ENCODE peak calls at places on chromosomes 12 and 14, in nine cellular contexts. One of them, this sample, is unnamed.

GRCh38 chr14:101114726-101115481 is 211.4 kb upstream of the RTL1 start:
- DNase-seq in left colon: no peak
- DNase-seq in stimulated activated CD4-positive, alpha-beta T cell treated with anti-CD3 and anti-CD28 coated beads, Interleukin-2, amount 100 ng/mL, for 4 hours: no peak
- DNase-seq in A673: no peak
- DNase-seq in AG09309: no peak
- DNase-seq in AG20443: no peak
- DNase-seq in neural progenitor cell: no peak
- DNase-seq in EH: no peak
- DNase-seq in occipital lobe: no peak
- DNase-seq in this sample: no peak

GRCh38 chr12:130456375-130457199 is 118.9 kb downstream of the PIWIL1 start:
- DNase-seq in left colon: no peak
- DNase-seq in stimulated activated CD4-positive, alpha-beta T cell treated with anti-CD3 and anti-CD28 coated beads, Interleukin-2, amount 100 ng/mL, for 4 hours: no peak
- DNase-seq in A673: no peak
- DNase-seq in AG09309: no peak
- DNase-seq in AG20443: no peak
- DNase-seq in neural progenitor cell: no peak
- DNase-seq in EH: no peak
- DNase-seq in occipital lobe: peak; percentile 72
- DNase-seq in this sample: no peak

GRCh38 chr14:68961781-68962584 is 17.1 kb downstream of the ACTN1 start:
- DNase-seq in left colon: peak; percentile 36
- DNase-seq in stimulated activated CD4-positive, alpha-beta T cell treated with anti-CD3 and anti-CD28 coated beads, Interleukin-2, amount 100 ng/mL, for 4 hours: no peak
- DNase-seq in A673: no peak
- DNase-seq in AG09309: no peak
- DNase-seq in AG20443: no peak
- DNase-seq in neural progenitor cell: peak; percentile 68
- DNase-seq in EH: peak; percentile 66
- DNase-seq in occipital lobe: peak; percentile 69
- DNase-seq in this sample: no peak

GRCh38 chr14:75236897-75237296 is 41.7 kb upstream of the FOS start:
- DNase-seq in left colon: no peak
- DNase-seq in stimulated activated CD4-positive, alpha-beta T cell treated with anti-CD3 and anti-CD28 coated beads, Interleukin-2, amount 100 ng/mL, for 4 hours: no peak
- DNase-seq in A673: no peak
- DNase-seq in AG09309: no peak
- DNase-seq in AG20443: no peak
- DNase-seq in neural progenitor cell: no peak
- DNase-seq in EH: no peak
- DNase-seq in occipital lobe: no peak
- DNase-seq in this sample: no peak

GRCh38 chr12:89999699-90000505 is 291.3 kb upstream of the ATP2B1 start:
- DNase-seq in left colon: no peak
- DNase-seq in stimulated activated CD4-positive, alpha-beta T cell treated with anti-CD3 and anti-CD28 coated beads, Interleukin-2, amount 100 ng/mL, for 4 hours: no peak
- DNase-seq in A673: peak; percentile 76
- DNase-seq in AG09309: peak; percentile 77
- DNase-seq in AG20443: peak; percentile 46
- DNase-seq in neural progenitor cell: no peak
- DNase-seq in EH: peak; percentile 93
- DNase-seq in occipital lobe: no peak
- DNase-seq in this sample: peak; percentile 84

GRCh38 chr12:77122236-77122635 is 56.9 kb upstream of the E2F7 start:
- DNase-seq in left colon: no peak
- DNase-seq in stimulated activated CD4-positive, alpha-beta T cell treated with anti-CD3 and anti-CD28 coated beads, Interleukin-2, amount 100 ng/mL, for 4 hours: no peak
- DNase-seq in A673: peak; percentile 30
- DNase-seq in AG09309: peak; percentile 93
- DNase-seq in AG20443: peak; percentile 72
- DNase-seq in neural progenitor cell: no peak
- DNase-seq in EH: peak; percentile 96
- DNase-seq in occipital lobe: no peak
- DNase-seq in this sample: peak; percentile 95

GRCh38 chr14:47150267-47150666 is 498.7 kb upstream of the RPL10L start:
- DNase-seq in left colon: no peak
- DNase-seq in stimulated activated CD4-positive, alpha-beta T cell treated with anti-CD3 and anti-CD28 coated beads, Interleukin-2, amount 100 ng/mL, for 4 hours: no peak
- DNase-seq in A673: no peak
- DNase-seq in AG09309: no peak
- DNase-seq in AG20443: no peak
- DNase-seq in neural progenitor cell: no peak
- DNase-seq in EH: no peak
- DNase-seq in occipital lobe: no peak
- DNase-seq in this sample: no peak

GRCh38 chr14:51298895-51299294 is 58.8 kb downstream of the TMX1 start:
- DNase-seq in left colon: no peak
- DNase-seq in stimulated activated CD4-positive, alpha-beta T cell treated with anti-CD3 and anti-CD28 coated beads, Interleukin-2, amount 100 ng/mL, for 4 hours: peak; percentile 3
- DNase-seq in A673: no peak
- DNase-seq in AG09309: no peak
- DNase-seq in AG20443: no peak
- DNase-seq in neural progenitor cell: no peak
- DNase-seq in EH: peak; percentile 52
- DNase-seq in occipital lobe: no peak
- DNase-seq in this sample: no peak

GRCh38 chr12:115964214-115964613 is 313.3 kb downstream of the MED13L start:
- DNase-seq in left colon: no peak
- DNase-seq in stimulated activated CD4-positive, alpha-beta T cell treated with anti-CD3 and anti-CD28 coated beads, Interleukin-2, amount 100 ng/mL, for 4 hours: no peak
- DNase-seq in A673: no peak
- DNase-seq in AG09309: no peak
- DNase-seq in AG20443: no peak
- DNase-seq in neural progenitor cell: no peak
- DNase-seq in EH: no peak
- DNase-seq in occipital lobe: no peak
- DNase-seq in this sample: no peak

GRCh38 chr12:45794422-45794821 is 64.9 kb downstream of the ARID2 start:
- DNase-seq in left colon: no peak
- DNase-seq in stimulated activated CD4-positive, alpha-beta T cell treated with anti-CD3 and anti-CD28 coated beads, Interleukin-2, amount 100 ng/mL, for 4 hours: no peak
- DNase-seq in A673: no peak
- DNase-seq in AG09309: no peak
- DNase-seq in AG20443: no peak
- DNase-seq in neural progenitor cell: peak; percentile 16
- DNase-seq in EH: no peak
- DNase-seq in occipital lobe: no peak
- DNase-seq in this sample: no peak

GRCh38 chr12:92871121-92871520 is 58.0 kb downstream of the EEA1 start:
- DNase-seq in left colon: no peak
- DNase-seq in stimulated activated CD4-positive, alpha-beta T cell treated with anti-CD3 and anti-CD28 coated beads, Interleukin-2, amount 100 ng/mL, for 4 hours: no peak
- DNase-seq in A673: peak; percentile 16
- DNase-seq in AG09309: peak; percentile 5
- DNase-seq in AG20443: peak; percentile 37
- DNase-seq in neural progenitor cell: no peak
- DNase-seq in EH: peak; percentile 2
- DNase-seq in occipital lobe: no peak
- DNase-seq in this sample: peak; percentile 19

GRCh38 chr14:99423434-99423833 is 57.2 kb downstream of the SETD3 start:
- DNase-seq in left colon: no peak
- DNase-seq in stimulated activated CD4-positive, alpha-beta T cell treated with anti-CD3 and anti-CD28 coated beads, Interleukin-2, amount 100 ng/mL, for 4 hours: no peak
- DNase-seq in A673: no peak
- DNase-seq in AG09309: no peak
- DNase-seq in AG20443: no peak
- DNase-seq in neural progenitor cell: no peak
- DNase-seq in EH: no peak
- DNase-seq in occipital lobe: no peak
- DNase-seq in this sample: no peak

GRCh38 chr12:29752121-29752520 is 31.6 kb downstream of the TMTC1 start:
- DNase-seq in left colon: no peak
- DNase-seq in stimulated activated CD4-positive, alpha-beta T cell treated with anti-CD3 and anti-CD28 coated beads, Interleukin-2, amount 100 ng/mL, for 4 hours: no peak
- DNase-seq in A673: no peak
- DNase-seq in AG09309: no peak
- DNase-seq in AG20443: no peak
- DNase-seq in neural progenitor cell: no peak
- DNase-seq in EH: no peak
- DNase-seq in occipital lobe: no peak
- DNase-seq in this sample: no peak

GRCh38 chr12:4910502-4911315 is 1.0 kb downstream of the KCNA1 start:
- DNase-seq in left colon: no peak
- DNase-seq in stimulated activated CD4-positive, alpha-beta T cell treated with anti-CD3 and anti-CD28 coated beads, Interleukin-2, amount 100 ng/mL, for 4 hours: no peak
- DNase-seq in A673: no peak
- DNase-seq in AG09309: no peak
- DNase-seq in AG20443: peak; percentile 43
- DNase-seq in neural progenitor cell: peak; percentile 20
- DNase-seq in EH: peak; percentile 8
- DNase-seq in occipital lobe: no peak
- DNase-seq in this sample: peak; percentile 5

GRCh38 chr14:26905219-26905618 is 307.4 kb upstream of the NOVA1 start:
- DNase-seq in left colon: no peak
- DNase-seq in stimulated activated CD4-positive, alpha-beta T cell treated with anti-CD3 and anti-CD28 coated beads, Interleukin-2, amount 100 ng/mL, for 4 hours: no peak
- DNase-seq in A673: no peak
- DNase-seq in AG09309: no peak
- DNase-seq in AG20443: no peak
- DNase-seq in neural progenitor cell: no peak
- DNase-seq in EH: no peak
- DNase-seq in occipital lobe: no peak
- DNase-seq in this sample: no peak

GRCh38 chr12:116691636-116692035 is 46.2 kb downstream of the SPRING1 start:
- DNase-seq in left colon: no peak
- DNase-seq in stimulated activated CD4-positive, alpha-beta T cell treated with anti-CD3 and anti-CD28 coated beads, Interleukin-2, amount 100 ng/mL, for 4 hours: no peak
- DNase-seq in A673: no peak
- DNase-seq in AG09309: no peak
- DNase-seq in AG20443: no peak
- DNase-seq in neural progenitor cell: no peak
- DNase-seq in EH: no peak
- DNase-seq in occipital lobe: no peak
- DNase-seq in this sample: no peak

GRCh38 chr12:130933269-130933995 is 20.3 kb upstream of the ADGRD1 start:
- DNase-seq in left colon: no peak
- DNase-seq in stimulated activated CD4-positive, alpha-beta T cell treated with anti-CD3 and anti-CD28 coated beads, Interleukin-2, amount 100 ng/mL, for 4 hours: no peak
- DNase-seq in A673: peak; percentile 50
- DNase-seq in AG09309: no peak
- DNase-seq in AG20443: peak; percentile 36
- DNase-seq in neural progenitor cell: no peak
- DNase-seq in EH: no peak
- DNase-seq in occipital lobe: no peak
- DNase-seq in this sample: peak; percentile 66

GRCh38 chr14:84477996-84478395 is 1051.9 kb upstream of the FLRT2 start:
- DNase-seq in left colon: no peak
- DNase-seq in stimulated activated CD4-positive, alpha-beta T cell treated with anti-CD3 and anti-CD28 coated beads, Interleukin-2, amount 100 ng/mL, for 4 hours: no peak
- DNase-seq in A673: no peak
- DNase-seq in AG09309: no peak
- DNase-seq in AG20443: no peak
- DNase-seq in neural progenitor cell: no peak
- DNase-seq in EH: no peak
- DNase-seq in occipital lobe: no peak
- DNase-seq in this sample: no peak

GRCh38 chr12:108316153-108316892 is 22.8 kb downstream of the CMKLR1 start:
- DNase-seq in left colon: no peak
- DNase-seq in stimulated activated CD4-positive, alpha-beta T cell treated with anti-CD3 and anti-CD28 coated beads, Interleukin-2, amount 100 ng/mL, for 4 hours: no peak
- DNase-seq in A673: no peak
- DNase-seq in AG09309: no peak
- DNase-seq in AG20443: no peak
- DNase-seq in neural progenitor cell: peak; percentile 38
- DNase-seq in EH: no peak
- DNase-seq in occipital lobe: no peak
- DNase-seq in this sample: no peak

GRCh38 chr12:55908726-55909512 is 18.8 kb downstream of the PYM1 start:
- DNase-seq in left colon: no peak
- DNase-seq in stimulated activated CD4-positive, alpha-beta T cell treated with anti-CD3 and anti-CD28 coated beads, Interleukin-2, amount 100 ng/mL, for 4 hours: no peak
- DNase-seq in A673: no peak
- DNase-seq in AG09309: no peak
- DNase-seq in AG20443: peak; percentile 50
- DNase-seq in neural progenitor cell: peak; percentile 15
- DNase-seq in EH: peak; percentile 60
- DNase-seq in occipital lobe: no peak
- DNase-seq in this sample: peak; percentile 61

GRCh38 chr14:91405241-91405721 is 12.3 kb downstream of the CCDC88C start:
- DNase-seq in left colon: no peak
- DNase-seq in stimulated activated CD4-positive, alpha-beta T cell treated with anti-CD3 and anti-CD28 coated beads, Interleukin-2, amount 100 ng/mL, for 4 hours: peak; percentile 62
- DNase-seq in A673: no peak
- DNase-seq in AG09309: no peak
- DNase-seq in AG20443: no peak
- DNase-seq in neural progenitor cell: no peak
- DNase-seq in EH: no peak
- DNase-seq in occipital lobe: no peak
- DNase-seq in this sample: no peak

GRCh38 chr14:58298477-58298879 is at the start of gene ARID4A:
- DNase-seq in left colon: peak; percentile 97
- DNase-seq in stimulated activated CD4-positive, alpha-beta T cell treated with anti-CD3 and anti-CD28 coated beads, Interleukin-2, amount 100 ng/mL, for 4 hours: no peak
- DNase-seq in A673: no peak
- DNase-seq in AG09309: no peak
- DNase-seq in AG20443: no peak
- DNase-seq in neural progenitor cell: no peak
- DNase-seq in EH: no peak
- DNase-seq in occipital lobe: no peak
- DNase-seq in this sample: peak; percentile 15

GRCh38 chr14:96934961-96935360 is 137.8 kb downstream of the VRK1 start:
- DNase-seq in left colon: no peak
- DNase-seq in stimulated activated CD4-positive, alpha-beta T cell treated with anti-CD3 and anti-CD28 coated beads, Interleukin-2, amount 100 ng/mL, for 4 hours: no peak
- DNase-seq in A673: no peak
- DNase-seq in AG09309: no peak
- DNase-seq in AG20443: no peak
- DNase-seq in neural progenitor cell: no peak
- DNase-seq in EH: no peak
- DNase-seq in occipital lobe: no peak
- DNase-seq in this sample: no peak

GRCh38 chr12:84408936-84409335 is 503.7 kb downstream of the SLC6A15 start:
- DNase-seq in left colon: no peak
- DNase-seq in stimulated activated CD4-positive, alpha-beta T cell treated with anti-CD3 and anti-CD28 coated beads, Interleukin-2, amount 100 ng/mL, for 4 hours: no peak
- DNase-seq in A673: peak; percentile 2
- DNase-seq in AG09309: no peak
- DNase-seq in AG20443: no peak
- DNase-seq in neural progenitor cell: no peak
- DNase-seq in EH: peak; percentile 26
- DNase-seq in occipital lobe: no peak
- DNase-seq in this sample: peak; percentile 11

GRCh38 chr14:103688906-103689902 is 26.0 kb downstream of the XRCC3 start:
- DNase-seq in left colon: no peak
- DNase-seq in stimulated activated CD4-positive, alpha-beta T cell treated with anti-CD3 and anti-CD28 coated beads, Interleukin-2, amount 100 ng/mL, for 4 hours: no peak
- DNase-seq in A673: no peak
- DNase-seq in AG09309: no peak
- DNase-seq in AG20443: peak; percentile 42
- DNase-seq in neural progenitor cell: no peak
- DNase-seq in EH: peak; percentile 78
- DNase-seq in occipital lobe: no peak
- DNase-seq in this sample: no peak